ENCODE peak calls at places on chromosomes 6 and 20, in four cellular contexts. U is CD8-positive, alpha-beta memory T cell; X is nephron progenitor cell; N is EL. F is an unnamed sample.

GRCh38 chr6:89050155-89050554 is 30.4 kb upstream of the PNRC1 start:
- DNase-seq in N (no peak), X (no peak), U (no peak), F (no peak)

GRCh38 chr6:150527100-150527499 is 72.6 kb upstream of the PLEKHG1 start:
- DNase-seq in U (no peak), X (no peak), N (peak; percentile 34), F (no peak)

GRCh38 chr20:16477632-16478031 is 95.6 kb downstream of the KIF16B start:
- DNase-seq in U (no peak), N (no peak), X (no peak), F (no peak)

GRCh38 chr6:95280690-95281273 is 296.6 kb upstream of the MANEA start:
- DNase-seq in U (no peak), X (peak; percentile 12), N (no peak), F (no peak)

GRCh38 chr20:33658510-33658909 is 3.6 kb upstream of the C20orf144 start:
- DNase-seq in X (no peak), U (no peak), N (no peak), F (no peak)

GRCh38 chr6:137866200-137866913 is 702 bp upstream of the TNFAIP3 start:
- DNase-seq in N (no peak), X (no peak), U (no peak), F (no peak)

GRCh38 chr6:106476326-106477105 is 116.0 kb downstream of the CRYBG1 start:
- DNase-seq in X (no peak), U (no peak), N (peak; percentile 52), F (no peak)

GRCh38 chr20:56778765-56779195 is 149.7 kb downstream of the TFAP2C start:
- DNase-seq in N (no peak), X (no peak), U (no peak), F (no peak)

GRCh38 chr20:33433465-33433864 is 10.1 kb downstream of the SNTA1 start:
- DNase-seq in U (no peak), X (no peak), N (peak; percentile 30), F (no peak)

GRCh38 chr6:160667854-160668481 is 3.9 kb upstream of the LPA start:
- DNase-seq in X (peak; percentile 41), N (no peak), U (no peak), F (no peak)

GRCh38 chr20:62929051-62929538 is 2.8 kb upstream of the DIDO1 start:
- DNase-seq in N (peak; percentile 71), U (peak; percentile 34), X (peak; percentile 77), F (no peak)

GRCh38 chr6:133240511-133241087 is 558 bp upstream of the EYA4 start:
- DNase-seq in U (no peak), N (no peak), X (peak; percentile 58), F (peak; percentile 30)

GRCh38 chr6:159729598-159729997 is 2.3 kb downstream of the WTAP start:
- DNase-seq in U (no peak), N (no peak), X (no peak), F (no peak)

GRCh38 chr20:53939554-53940355 is 130.6 kb downstream of the BCAS1 start:
- DNase-seq in N (peak; percentile 95), X (peak; percentile 79), U (peak; percentile 52), F (no peak)

GRCh38 chr6:55562318-55562717 is 16.7 kb downstream of the HMGCLL1 start:
- DNase-seq in N (no peak), U (no peak), X (no peak), F (no peak)

GRCh38 chr6:85390775-85391174 is 59.1 kb upstream of the NT5E start:
- DNase-seq in X (no peak), U (no peak), N (peak; percentile 47), F (no peak)